ENCODE peak calls at places on chromosomes 6 and 20, in seven cellular contexts. B is astrocyte of the cerebellum, Y is GM13977, V is body of pancreas, N is AG10803, H is mucosa of descending colon, A is neural crest cell. M is an unnamed sample.

GRCh38 chr6:77457720-77458349 is 5.5 kb downstream of the HTR1B start:
- DNase-seq in B (peak), Y (peak), V (peak), N (peak), H (peak), A (peak), M (peak)

GRCh38 chr20:62159835-62160234 is 16.3 kb downstream of the SS18L1 start:
- DNase-seq in B (no peak), Y (peak), V (no peak), N (no peak), H (no peak), A (no peak), M (no peak)

GRCh38 chr6:154457881-154458284 is 52.6 kb downstream of the CNKSR3 start:
- DNase-seq in B (no peak), Y (no peak), V (peak), N (no peak), H (no peak), A (no peak), M (no peak)

GRCh38 chr6:14317616-14318015 is 200.0 kb downstream of the CD83 start:
- DNase-seq in B (no peak), Y (no peak), V (no peak), N (no peak), H (no peak), A (no peak), M (no peak)

GRCh38 chr20:53816872-53817398 is 223.3 kb upstream of the ZNF217 start:
- DNase-seq in B (no peak), Y (no peak), V (no peak), N (no peak), H (no peak), A (no peak), M (no peak)

GRCh38 chr20:14597206-14597715 is 259.8 kb upstream of the FLRT3 start:
- DNase-seq in B (no peak), Y (no peak), V (no peak), N (no peak), H (no peak), A (no peak), M (no peak)

GRCh38 chr6:46102123-46102522 is 27.7 kb upstream of the ENPP4 start:
- DNase-seq in B (no peak), Y (no peak), V (no peak), N (no peak), H (no peak), A (no peak), M (no peak)

GRCh38 chr6:141000917-141001316 is 1131.8 kb upstream of the GJE1 start:
- DNase-seq in B (no peak), Y (no peak), V (no peak), N (no peak), H (no peak), A (no peak), M (no peak)

GRCh38 chr6:3755637-3756515 is 4.4 kb upstream of the PXDC1 start:
- DNase-seq in B (no peak), Y (no peak), V (no peak), N (no peak), H (no peak), A (no peak), M (no peak)

GRCh38 chr6:131027326-131027725 is 35.7 kb downstream of the EPB41L2 start:
- DNase-seq in B (no peak), Y (no peak), V (peak), N (no peak), H (no peak), A (no peak), M (no peak)

GRCh38 chr6:141552463-141552862 is 580.3 kb upstream of the GJE1 start:
- DNase-seq in B (peak), Y (no peak), V (peak), N (peak), H (no peak), A (no peak), M (peak)

GRCh38 chr6:148423601-148424270 is 81.1 kb downstream of the SASH1 start:
- DNase-seq in B (no peak), Y (no peak), V (peak), N (no peak), H (no peak), A (no peak), M (peak)

GRCh38 chr20:23637282-23638221 is at the start of gene CST3:
- DNase-seq in B (no peak), Y (peak), V (peak), N (peak), H (peak), A (peak), M (no peak)

GRCh38 chr6:170516783-170517616 is 36.1 kb downstream of the PSMB1 start:
- DNase-seq in B (peak), Y (peak), V (peak), N (peak), H (peak), A (peak), M (no peak)

GRCh38 chr20:15674253-15675145 is 898.7 kb downstream of the KIF16B start:
- DNase-seq in B (no peak), Y (no peak), V (no peak), N (no peak), H (no peak), A (no peak), M (no peak)

GRCh38 chr6:78831492-78831891 is 35.9 kb upstream of the IRAK1BP1 start:
- DNase-seq in B (no peak), Y (no peak), V (peak), N (no peak), H (peak), A (no peak), M (no peak)

GRCh38 chr6:28651161-28651560 is 125.5 kb downstream of the GPX5 start:
- DNase-seq in B (no peak), Y (no peak), V (no peak), N (no peak), H (no peak), A (no peak), M (no peak)

GRCh38 chr6:156427345-156427744 is 349.8 kb upstream of the ARID1B start:
- DNase-seq in B (peak), Y (no peak), V (peak), N (peak), H (peak), A (no peak), M (peak)

GRCh38 chr20:48760403-48760889 is 67.4 kb downstream of the PREX1 start:
- DNase-seq in B (no peak), Y (peak), V (peak), N (peak), H (peak), A (no peak), M (no peak)

GRCh38 chr6:68192988-68193387 is 442.1 kb upstream of the ADGRB3 start:
- DNase-seq in B (no peak), Y (no peak), V (no peak), N (no peak), H (no peak), A (no peak), M (no peak)

GRCh38 chr6:68200929-68201328 is 434.2 kb upstream of the ADGRB3 start:
- DNase-seq in B (no peak), Y (no peak), V (no peak), N (no peak), H (no peak), A (no peak), M (no peak)

GRCh38 chr6:68197356-68197755 is 437.7 kb upstream of the ADGRB3 start:
- DNase-seq in B (no peak), Y (no peak), V (no peak), N (no peak), H (no peak), A (no peak), M (no peak)

GRCh38 chr6:68194846-68195478 is 440.1 kb upstream of the ADGRB3 start:
- DNase-seq in B (no peak), Y (no peak), V (no peak), N (no peak), H (no peak), A (no peak), M (no peak)

GRCh38 chr6:68196645-68197044 is 438.4 kb upstream of the ADGRB3 start:
- DNase-seq in B (no peak), Y (no peak), V (no peak), N (peak), H (no peak), A (no peak), M (no peak)
- TF ChIP-seq CTCF in B (no peak), Y (peak), V (no peak), N (peak), H (no peak), A (peak), M (peak)

GRCh38 chr6:123777554-123777953 is 26.1 kb upstream of the NKAIN2 start:
- DNase-seq in B (peak), Y (no peak), V (no peak), N (no peak), H (no peak), A (no peak), M (no peak)
- TF ChIP-seq CTCF in B (peak), Y (peak), V (no peak), N (no peak), H (no peak), A (no peak), M (no peak)

GRCh38 chr6:32843321-32843978 is 397 bp downstream of the PSMB8 start:
- DNase-seq in B (no peak), Y (no peak), V (no peak), N (no peak), H (no peak), A (no peak), M (no peak)

GRCh38 chr6:32842690-32843089 is 1.2 kb downstream of the PSMB8 start:
- DNase-seq in B (no peak), Y (no peak), V (no peak), N (no peak), H (no peak), A (no peak), M (no peak)

GRCh38 chr6:32845381-32845884 is 1.6 kb upstream of the PSMB8 start:
- DNase-seq in B (no peak), Y (no peak), V (peak), N (no peak), H (no peak), A (no peak), M (no peak)

GRCh38 chr6:32844839-32845372 is 1.1 kb upstream of the PSMB8 start:
- DNase-seq in B (no peak), Y (no peak), V (no peak), N (no peak), H (no peak), A (no peak), M (no peak)

DNA sequence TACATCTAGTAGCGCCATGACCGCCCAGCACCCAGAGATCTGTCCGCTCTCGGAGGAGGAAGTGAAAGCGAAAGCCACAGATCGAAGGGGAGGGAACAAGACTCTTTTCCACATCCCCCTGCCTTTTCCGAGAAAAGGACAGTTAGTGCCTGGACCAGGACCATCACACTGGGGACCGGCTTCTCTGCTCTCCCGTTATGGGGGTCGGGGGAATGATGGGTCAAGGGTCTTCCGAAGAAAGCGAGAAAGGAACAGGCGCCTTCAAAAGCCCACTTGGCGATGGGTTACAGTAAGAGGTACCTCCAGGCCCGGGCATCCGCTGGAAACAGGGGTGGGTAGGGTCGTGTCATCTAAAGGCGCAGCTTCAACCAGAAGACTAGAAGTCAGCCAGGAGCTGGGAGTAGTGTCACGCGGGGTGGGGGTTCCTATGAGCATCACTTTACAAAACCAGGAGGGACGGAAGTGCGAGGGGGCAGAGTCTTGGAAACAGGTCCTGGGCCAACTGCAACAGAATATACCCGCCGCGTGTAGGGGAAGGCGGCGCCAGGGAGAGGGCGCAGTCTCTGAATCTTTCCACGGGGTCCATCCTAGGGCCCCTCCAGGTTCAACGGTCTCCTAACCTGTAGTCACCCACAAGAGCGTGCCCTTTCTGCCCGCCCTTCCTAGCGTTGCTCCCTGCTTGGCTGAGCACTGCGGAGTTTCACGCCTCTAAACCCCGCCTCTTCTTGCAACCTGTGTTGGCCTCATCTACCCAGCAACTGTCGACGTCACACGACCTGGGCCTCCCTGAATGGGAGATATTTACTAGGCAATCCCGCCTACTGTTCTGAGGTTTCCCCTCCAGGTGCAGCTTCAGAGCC is at the start of gene PSMB8:
- DNase-seq in B (peak), Y (peak), V (peak), N (peak), H (peak), A (peak), M (peak)
- TF ChIP-seq CTCF in B (peak), Y (no peak), V (no peak), N (peak), H (no peak), A (peak), M (no peak)

GRCh38 chr6:108168501-108168979 is 2.7 kb downstream of the NR2E1 start:
- DNase-seq in B (peak), Y (peak), V (peak), N (peak), H (peak), A (no peak), M (no peak)
- TF ChIP-seq CTCF in B (peak), Y (peak), V (no peak), N (peak), H (no peak), A (peak), M (peak)

GRCh38 chr20:49786671-49787370 is 25.8 kb upstream of the SLC9A8 start:
- DNase-seq in B (no peak), Y (no peak), V (no peak), N (no peak), H (no peak), A (no peak), M (no peak)
- TF ChIP-seq CTCF in B (peak), Y (no peak), V (peak), N (peak), H (no peak), A (peak), M (peak)

M was measured in epithelial cell of proximal tubule.